ENCODE peak calls at places on chromosome 14, in ten cellular contexts. N is fibroblast of villous mesenchyme, D is heart right ventricle, L is GM10248, M is HFFc6, J is spleen, I is tibial artery, Z is BE2C, K is natural killer cell, O is endothelial cell. V is an unnamed sample.

GRCh38 chr14:81172353-81172752 is 48.4 kb downstream of the GTF2A1 start:
- DNase-seq in J (no peak), K (no peak), Z (peak), N (no peak), L (no peak), I (no peak), D (no peak), M (peak), O (no peak), V (no peak)

GRCh38 chr14:22071001-22071400 is 397.4 kb upstream of the OR4E1 start:
- DNase-seq in J (peak), N (no peak), L (peak), Z (no peak), O (no peak), I (no peak), M (no peak), D (no peak), K (peak), V (peak)

GRCh38 chr14:105166571-105167302 is 1.8 kb downstream of the JAG2 start:
- DNase-seq in L (no peak), D (no peak), Z (no peak), J (no peak), O (no peak), N (no peak), M (no peak), I (no peak), K (no peak), V (no peak)

GRCh38 chr14:76034566-76034965 is 49.0 kb downstream of the IFT43 start:
- DNase-seq in J (no peak), Z (no peak), M (peak), K (no peak), L (no peak), O (no peak), D (no peak), N (no peak), I (no peak), V (no peak)

GRCh38 chr14:36520601-36521525 is 831 bp upstream of the NKX2-1 start:
- DNase-seq in N (no peak), M (peak), O (peak), Z (no peak), K (no peak), D (no peak), J (peak), L (peak), I (no peak), V (no peak)

GRCh38 chr14:103066399-103066798 is 9.1 kb upstream of the CDC42BPB start:
- DNase-seq in I (no peak), M (no peak), Z (no peak), D (no peak), K (no peak), L (no peak), O (peak), N (no peak), J (peak), V (no peak)

GRCh38 chr14:45253754-45254300 is 825 bp upstream of the MIS18BP1 start:
- DNase-seq in M (no peak), N (peak), L (no peak), I (peak), O (no peak), K (no peak), J (peak), D (peak), Z (no peak), V (peak)

GRCh38 chr14:52351191-52351560 is 37.1 kb downstream of the PTGER2 start:
- DNase-seq in M (peak), L (no peak), N (no peak), O (no peak), Z (no peak), K (no peak), D (no peak), J (no peak), I (no peak), V (no peak)

GRCh38 chr14:51293149-51293925 is 53.3 kb downstream of the TMX1 start:
- DNase-seq in O (no peak), L (no peak), K (no peak), N (peak), I (peak), Z (no peak), M (peak), D (peak), J (no peak), V (no peak)

GRCh38 chr14:92785601-92786426 is 8.3 kb upstream of the GOLGA5 start:
- DNase-seq in O (no peak), N (peak), J (no peak), L (no peak), Z (no peak), I (no peak), K (no peak), M (peak), D (peak), V (no peak)

GRCh38 chr14:36515896-36516718 is 3.9 kb downstream of the NKX2-1 start:
- DNase-seq in D (no peak), K (no peak), N (no peak), Z (no peak), M (no peak), L (peak), J (no peak), I (no peak), O (no peak), V (no peak)

GRCh38 chr14:95256776-95257060 is 63.0 kb downstream of the CLMN start:
- DNase-seq in J (no peak), N (no peak), L (no peak), K (no peak), Z (no peak), O (no peak), D (no peak), I (no peak), M (no peak), V (no peak)

GRCh38 chr14:70792939-70793338 is 16.4 kb downstream of the MAP3K9 start:
- DNase-seq in Z (no peak), J (no peak), O (no peak), D (no peak), I (no peak), L (no peak), K (no peak), M (no peak), N (no peak), V (no peak)

GRCh38 chr14:32167907-32168306 is 33.9 kb upstream of the RNU6-7 start:
- DNase-seq in D (no peak), I (no peak), M (no peak), K (no peak), J (no peak), O (no peak), N (no peak), L (no peak), Z (no peak), V (no peak)

GRCh38 chr14:23580948-23581281 is 2.3 kb upstream of the JPH4 start:
- DNase-seq in L (no peak), N (no peak), D (no peak), M (no peak), I (no peak), O (no peak), K (no peak), J (no peak), Z (no peak), V (no peak)

GRCh38 chr14:104048758-104049496 is 36.6 kb upstream of the ASPG start:
- DNase-seq in Z (no peak), I (no peak), L (no peak), K (no peak), J (no peak), O (peak), N (peak), D (no peak), M (peak), V (no peak)

GRCh38 chr14:74684444-74684843 is 28.4 kb downstream of the AREL1 start:
- DNase-seq in Z (no peak), D (no peak), K (no peak), L (peak), I (no peak), J (peak), N (no peak), M (no peak), O (no peak), V (peak)

GRCh38 chr14:50379563-50379962 is 17.1 kb downstream of the CDKL1 start:
- DNase-seq in D (no peak), L (no peak), M (no peak), I (no peak), N (no peak), J (no peak), O (no peak), K (no peak), Z (no peak), V (no peak)

GRCh38 chr14:22980672-22981089 is 1.7 kb downstream of the AJUBA start:
- DNase-seq in D (peak), O (no peak), L (no peak), K (no peak), N (peak), M (peak), Z (no peak), J (no peak), I (no peak), V (peak)

GRCh38 chr14:68692916-68693771 is 99.7 kb downstream of the ZFP36L1 start:
- DNase-seq in D (no peak), N (peak), K (no peak), O (no peak), Z (no peak), L (no peak), M (peak), J (no peak), I (peak), V (no peak)

GRCh38 chr14:61511558-61511924 is 183.8 kb upstream of the HIF1A start:
- DNase-seq in N (no peak), L (no peak), M (no peak), Z (no peak), O (no peak), D (no peak), K (no peak), J (no peak), I (no peak), V (peak)

GRCh38 chr14:34220921-34221320 is 241.1 kb downstream of the SPTSSA start:
- DNase-seq in Z (no peak), N (no peak), K (no peak), I (no peak), J (no peak), O (no peak), L (peak), M (no peak), D (no peak), V (peak)

GRCh38 chr14:54746019-54746418 is 156.6 kb downstream of the GCH1 start:
- DNase-seq in N (peak), O (no peak), J (no peak), Z (no peak), M (no peak), I (no peak), D (no peak), K (no peak), L (no peak), V (no peak)

DNA sequence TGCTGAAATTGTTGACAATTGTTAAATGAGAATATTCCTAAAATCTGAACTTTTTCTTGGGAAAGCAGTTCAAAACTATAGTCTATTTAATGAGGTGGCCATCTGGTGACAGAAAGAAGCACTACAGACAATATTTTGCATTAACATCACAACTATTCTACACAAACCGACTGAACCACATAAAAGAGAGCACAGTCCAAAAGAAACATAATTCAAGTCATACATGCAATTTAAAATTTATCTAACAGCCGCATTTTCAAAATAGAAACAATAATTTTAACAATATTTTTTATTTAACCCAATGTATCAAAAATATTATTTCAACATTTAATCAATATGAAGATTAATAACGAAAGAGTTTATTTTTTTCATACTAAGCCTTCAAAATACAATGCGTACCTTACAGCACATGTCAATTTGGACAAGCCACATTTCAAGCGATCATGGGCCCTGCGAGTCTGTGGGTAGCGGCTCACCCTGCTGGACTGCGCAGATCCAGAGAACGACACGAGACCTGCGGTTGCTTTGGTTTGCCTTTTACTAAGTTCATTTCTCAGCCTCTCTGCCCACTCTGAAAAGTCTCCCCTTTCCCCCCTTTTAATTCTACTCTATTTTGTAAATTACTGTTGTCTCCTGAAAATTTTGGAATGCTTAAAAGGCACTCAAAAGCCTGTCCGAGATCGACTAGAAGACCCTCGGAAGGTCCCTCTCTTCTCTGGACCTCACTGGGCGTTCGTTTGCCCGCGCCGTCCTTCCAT is 941 bp upstream of the LRRC9 start:
- DNase-seq in N (peak), I (no peak), O (peak), K (no peak), D (no peak), M (peak), L (peak), J (no peak), Z (peak), V (peak)
- TF ChIP-seq CTCF in N (peak), I (peak), O (peak), K (no peak), D (no peak), M (peak), L (no peak), J (peak), Z (peak), V (peak)

DNA sequence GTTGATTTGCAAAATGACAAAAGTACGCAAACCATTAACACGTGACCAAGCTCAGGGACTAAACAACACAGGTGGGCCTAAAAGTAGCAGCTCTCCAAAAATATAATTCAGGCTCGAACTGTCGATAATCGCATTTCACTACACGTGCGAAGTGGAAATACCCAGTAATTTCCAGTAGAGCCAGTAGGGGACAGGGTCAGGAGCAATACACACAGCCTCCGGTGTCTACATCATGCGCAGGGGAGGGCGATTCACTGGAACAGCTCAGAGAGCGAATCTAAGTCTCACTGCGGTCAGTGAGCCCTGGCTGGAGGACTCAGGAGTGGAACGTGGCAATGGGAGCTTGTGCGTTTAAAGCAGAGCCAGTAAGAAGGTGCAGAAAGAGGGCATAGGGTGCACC is 40.4 kb downstream of the SETD3 start:
- DNase-seq in I (no peak), L (no peak), J (no peak), M (no peak), K (no peak), N (no peak), D (no peak), O (no peak), Z (no peak), V (no peak)
- TF ChIP-seq CTCF in I (no peak), L (no peak), J (no peak), M (no peak), K (no peak), N (no peak), D (no peak), O (no peak), Z (peak), V (no peak)

DNA sequence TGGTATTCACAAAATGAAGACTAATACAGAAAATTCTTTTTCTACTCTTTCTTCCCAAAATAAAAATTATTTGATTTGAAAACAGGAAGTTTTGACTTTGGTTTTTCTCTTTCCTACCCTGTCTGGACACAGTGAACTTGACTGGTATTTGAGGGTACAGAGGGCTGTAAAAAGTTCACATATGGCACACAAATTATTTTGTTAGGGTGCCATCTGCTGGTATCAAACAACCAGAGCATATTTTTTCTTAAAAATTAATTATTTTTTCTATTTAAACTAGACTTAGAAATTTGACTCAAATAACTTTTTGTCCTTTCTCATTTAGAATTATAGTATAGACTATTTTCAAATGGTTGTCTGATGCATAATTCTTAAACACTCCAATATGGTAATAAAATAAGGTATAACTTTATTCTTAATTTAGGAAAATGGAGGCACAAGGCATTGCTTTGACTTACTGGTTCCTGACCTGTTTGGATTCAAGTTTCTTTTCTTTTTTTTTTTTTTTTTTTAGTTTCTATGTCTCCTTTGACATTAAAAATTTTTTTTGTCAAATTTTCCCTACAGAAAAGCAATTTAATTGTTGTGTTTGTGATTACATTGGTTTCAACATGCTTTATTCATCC is 390.6 kb downstream of the PRKD1 start:
- DNase-seq in I (no peak), O (no peak), J (no peak), L (no peak), N (peak), M (peak), Z (no peak), D (no peak), K (no peak), V (no peak)
- TF ChIP-seq CTCF in I (no peak), O (peak), J (no peak), L (no peak), N (peak), M (peak), Z (peak), D (no peak), K (no peak), V (no peak)

DNA sequence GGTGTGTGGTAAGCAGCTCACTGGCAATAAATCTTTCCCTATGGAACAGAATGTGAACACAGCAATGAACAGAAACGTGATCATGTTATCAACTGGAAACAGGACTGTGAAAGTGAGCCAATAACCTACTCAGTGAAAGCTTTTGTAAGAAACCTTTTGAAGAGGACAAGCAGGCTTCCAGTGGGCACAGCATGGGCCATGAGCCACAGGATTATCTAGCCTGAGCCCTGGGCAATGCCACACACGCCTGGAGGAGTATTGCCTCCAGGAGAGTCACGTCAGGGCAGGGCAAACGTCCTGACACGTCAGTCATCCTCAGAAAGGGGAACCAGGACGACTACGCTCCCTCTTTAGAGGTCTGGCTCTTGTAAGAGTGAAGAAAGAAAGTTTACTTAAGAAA is 32.3 kb downstream of the NRDE2 start:
- DNase-seq in I (no peak), O (no peak), K (no peak), Z (no peak), N (peak), D (peak), J (peak), L (no peak), M (no peak), V (no peak)
- TF ChIP-seq CTCF in I (no peak), O (no peak), K (no peak), Z (no peak), N (no peak), D (no peak), J (no peak), L (no peak), M (no peak), V (no peak)

DNA sequence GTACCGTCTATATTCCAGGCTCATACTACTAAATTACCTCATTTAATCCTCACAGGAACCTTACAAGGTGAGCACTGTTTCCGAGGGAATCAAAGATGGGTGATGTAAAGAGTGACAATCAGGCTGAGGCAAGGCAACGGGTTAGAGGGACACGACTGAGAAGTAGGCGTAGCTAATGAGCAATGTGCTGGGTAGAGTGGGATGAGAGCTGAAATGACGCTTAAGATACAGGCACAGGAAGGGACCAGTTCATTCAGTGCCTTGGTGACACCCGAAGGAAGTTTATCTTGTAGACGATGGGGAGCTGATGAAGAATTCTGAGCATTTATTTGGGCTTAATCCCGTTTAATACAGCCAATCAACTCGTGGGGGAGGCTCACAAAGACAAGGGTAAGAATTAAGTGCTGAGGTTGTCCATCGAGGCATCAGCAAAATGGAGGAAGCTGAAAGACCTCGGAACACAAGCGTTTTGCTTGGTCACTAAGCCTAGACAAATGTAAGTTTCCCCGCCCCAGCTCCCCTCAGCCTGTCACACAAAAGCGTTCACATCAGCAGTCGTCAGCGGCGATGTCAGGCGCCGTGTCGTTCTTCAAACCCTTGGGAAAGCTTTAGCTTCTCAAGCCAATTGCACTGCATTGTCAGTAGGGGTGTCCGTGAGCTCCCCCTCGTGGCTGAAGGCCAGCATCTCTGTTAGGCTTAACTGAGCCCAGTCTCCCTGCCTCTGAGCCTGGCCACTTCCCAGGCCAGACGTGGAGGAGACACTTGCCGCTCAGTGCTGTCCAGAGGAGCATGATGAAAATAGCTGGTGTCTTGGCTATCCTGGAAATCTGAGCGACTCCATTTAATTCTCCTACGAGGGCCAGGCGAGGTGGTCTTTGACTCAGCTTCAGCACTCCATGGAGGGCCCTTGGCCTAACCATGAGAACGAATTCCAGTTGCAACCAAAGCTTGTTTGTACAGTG is 288.5 kb upstream of the G2E3 start:
- DNase-seq in J (peak), N (peak), M (peak), L (peak), I (peak), K (no peak), Z (peak), O (peak), D (peak), V (peak)
- TF ChIP-seq CTCF in J (peak), N (peak), M (peak), L (peak), I (peak), K (no peak), Z (peak), O (peak), D (peak), V (peak)

GRCh38 chr14:88189040-88189839 is 133.8 kb downstream of the KCNK10 start:
- DNase-seq in D (no peak), J (no peak), Z (peak), N (peak), I (peak), O (peak), K (no peak), L (peak), M (peak), V (peak)
- TF ChIP-seq CTCF in D (peak), J (peak), Z (peak), N (peak), I (peak), O (peak), K (peak), L (peak), M (peak), V (peak)

GRCh38 chr14:101713641-101714349 is 47.7 kb upstream of the PPP2R5C start:
- DNase-seq in J (no peak), L (no peak), N (no peak), Z (no peak), M (no peak), D (no peak), I (no peak), K (peak), O (no peak), V (no peak)

GRCh38 chr14:101714394-101714793 is 47.1 kb upstream of the PPP2R5C start:
- DNase-seq in L (no peak), D (no peak), M (no peak), I (no peak), O (no peak), Z (no peak), J (no peak), N (no peak), K (peak), V (no peak)

GRCh38 chr14:101716956-101717662 is 44.4 kb upstream of the PPP2R5C start:
- DNase-seq in N (no peak), D (no peak), M (peak), J (peak), K (no peak), O (no peak), I (no peak), Z (no peak), L (no peak), V (no peak)

GRCh38 chr14:101716077-101716950 is 45.2 kb upstream of the PPP2R5C start:
- DNase-seq in O (no peak), Z (no peak), J (peak), M (no peak), I (no peak), L (no peak), D (no peak), N (no peak), K (no peak), V (no peak)

GRCh38 chr14:101715209-101716076 is 46.1 kb upstream of the PPP2R5C start:
- DNase-seq in K (peak), M (no peak), I (no peak), N (no peak), J (no peak), L (no peak), O (no peak), Z (no peak), D (no peak), V (no peak)
- TF ChIP-seq CTCF in K (no peak), M (no peak), I (no peak), N (no peak), J (no peak), L (no peak), O (no peak), Z (no peak), D (no peak), V (no peak)

V was measured in activated CD8-positive, alpha-beta T cell treated with anti-CD3 and anti-CD28 coated beads for 36 hours.